ENCODE peak calls at places on chromosomes 7 and 10, in eight cellular contexts. J is glutamatergic neuron; S is adipocyte; Q is activated naive CD4-positive, alpha-beta T cell treated with anti-CD3 and anti-CD28 coated beads, Interleukin-2, amount 50 U/mL, for 72 hours; N is HS-5; R is GM12892; W is Caki2; E is AG20443. M is an unnamed sample.

GRCh38 chr7:41139789-41140188 is 563.1 kb downstream of the INHBA start:
- DNase-seq in Q (no peak), J (no peak), S (no peak), W (no peak), R (no peak), E (no peak), N (no peak), M (no peak)

GRCh38 chr10:101848408-101848807 is 4.8 kb upstream of the KCNIP2 start:
- DNase-seq in E (no peak), Q (no peak), R (no peak), J (no peak), N (no peak), S (peak; percentile 24), W (no peak), M (no peak)

GRCh38 chr7:100879685-100880261 is 4.9 kb downstream of the SRRT start:
- DNase-seq in E (no peak), S (no peak), R (no peak), J (no peak), Q (no peak), N (no peak), W (no peak), M (no peak)

GRCh38 chr7:130421685-130422084 is 19.1 kb downstream of the CEP41 start:
- DNase-seq in N (no peak), S (peak; percentile 55), Q (no peak), J (no peak), E (peak; percentile 27), R (no peak), W (no peak), M (peak; percentile 79)

GRCh38 chr7:18320971-18321567 is 174.5 kb upstream of the HDAC9 start:
- DNase-seq in J (no peak), R (no peak), W (peak; percentile 46), Q (no peak), S (peak; percentile 74), N (peak; percentile 29), E (peak; percentile 31), M (peak; percentile 52)

GRCh38 chr7:91720255-91720937 is 160.1 kb downstream of the MTERF1 start:
- DNase-seq in S (peak; percentile 15), N (peak; percentile 52), E (no peak), Q (no peak), J (no peak), R (no peak), W (no peak), M (no peak)

GRCh38 chr10:110758898-110759297 is 112.8 kb upstream of the PDCD4 start:
- DNase-seq in R (no peak), E (peak; percentile 54), Q (no peak), N (peak; percentile 44), J (no peak), W (no peak), S (peak; percentile 15), M (peak; percentile 36)

GRCh38 chr7:832292-832967 is at the start of gene SUN1:
- DNase-seq in E (peak; percentile 60), W (peak; percentile 89), R (peak; percentile 41), N (peak; percentile 67), S (peak; percentile 62), J (no peak), Q (no peak), M (peak; percentile 69)

GRCh38 chr10:19929466-19930140 is 113.4 kb downstream of the PLXDC2 start:
- DNase-seq in S (no peak), Q (no peak), E (peak; percentile 36), J (no peak), W (peak; percentile 29), N (peak; percentile 5), R (no peak), M (peak; percentile 40)

GRCh38 chr10:85741626-85742300 is 624.8 kb downstream of the GRID1 start:
- DNase-seq in S (no peak), N (no peak), J (no peak), R (peak; percentile 4), W (no peak), Q (no peak), E (no peak), M (no peak)

GRCh38 chr7:46747222-46747621 is 826.1 kb upstream of the IGFBP3 start:
- DNase-seq in E (no peak), W (peak; percentile 92), Q (no peak), N (no peak), S (no peak), R (no peak), J (no peak), M (peak; percentile 67)

GRCh38 chr7:138074540-138074939 is 1.7 kb upstream of the AKR1D1 start:
- DNase-seq in N (no peak), R (no peak), J (no peak), W (no peak), S (no peak), E (no peak), Q (no peak), M (no peak)

GRCh38 chr10:35218339-35218955 is 91.8 kb downstream of the CREM start:
- DNase-seq in N (no peak), E (peak; percentile 78), S (peak; percentile 96), J (peak; percentile 82), Q (peak; percentile 78), R (peak; percentile 20), W (peak; percentile 64), M (peak; percentile 92)

GRCh38 chr7:97004931-97005763 is at the start of gene DLX6:
- DNase-seq in N (peak; percentile 42), W (peak; percentile 79), Q (no peak), E (peak; percentile 48), S (peak; percentile 94), J (peak; percentile 79), R (no peak), M (peak; percentile 22)

GRCh38 chr10:22701132-22701851 is 13.1 kb downstream of the PIP4K2A start:
- DNase-seq in J (no peak), N (no peak), E (no peak), W (no peak), S (no peak), R (no peak), Q (no peak), M (no peak)

GRCh38 chr7:70649323-70649722 is 482.6 kb upstream of the GALNT17 start:
- DNase-seq in J (no peak), N (no peak), S (no peak), W (no peak), E (no peak), Q (no peak), R (no peak), M (no peak)

GRCh38 chr7:92520024-92520423 is 8.3 kb downstream of the PEX1 start:
- DNase-seq in W (no peak), Q (no peak), E (no peak), N (no peak), R (no peak), S (no peak), J (no peak), M (no peak)

GRCh38 chr7:139526578-139527544 is 3.4 kb downstream of the CLEC2L start:
- DNase-seq in E (peak; percentile 77), Q (no peak), N (peak; percentile 26), J (no peak), R (no peak), S (peak; percentile 61), W (no peak), M (peak; percentile 85)

GRCh38 chr7:17564678-17565209 is 266.3 kb downstream of the AHR start:
- DNase-seq in R (no peak), Q (no peak), S (peak; percentile 24), N (no peak), J (no peak), E (no peak), W (peak; percentile 12), M (peak; percentile 96)

GRCh38 chr7:136874393-136875032 is 6.1 kb downstream of the CHRM2 start:
- DNase-seq in R (no peak), N (no peak), S (peak; percentile 68), J (no peak), Q (no peak), W (peak; percentile 7), E (peak; percentile 21), M (no peak)

GRCh38 chr10:34664706-34665105 is 150.4 kb downstream of the PARD3 start:
- DNase-seq in R (no peak), E (no peak), W (no peak), S (no peak), J (no peak), N (no peak), Q (no peak), M (no peak)

GRCh38 chr7:100602889-100603696 is 930 bp downstream of the PCOLCE start:
- DNase-seq in R (no peak), Q (no peak), S (peak; percentile 93), E (peak; percentile 91), N (no peak), W (no peak), J (no peak), M (peak; percentile 89)

GRCh38 chr10:63919576-63920279 is 398.5 kb downstream of the REEP3 start:
- DNase-seq in J (no peak), Q (no peak), E (no peak), R (no peak), S (no peak), W (no peak), N (no peak), M (no peak)

GRCh38 chr10:17235136-17235535 is 7.1 kb downstream of the VIM start:
- DNase-seq in W (peak; percentile 35), E (no peak), R (no peak), S (peak; percentile 28), J (no peak), Q (no peak), N (no peak), M (no peak)

GRCh38 chr7:43648725-43649406 is 66.0 kb downstream of the STK17A start:
- DNase-seq in R (peak; percentile 46), S (peak; percentile 70), Q (no peak), E (peak; percentile 45), J (no peak), N (no peak), W (peak; percentile 70), M (peak; percentile 72)

GRCh38 chr7:73973091-73973490 is 54.9 kb upstream of the ELN start:
- DNase-seq in Q (peak; percentile 38), S (no peak), R (no peak), N (no peak), W (no peak), E (no peak), J (no peak), M (no peak)

GRCh38 chr10:99993994-99994689 is 15.6 kb downstream of the DNMBP start:
- DNase-seq in E (peak; percentile 76), R (peak; percentile 45), Q (no peak), J (no peak), S (peak; percentile 86), N (no peak), W (no peak), M (peak; percentile 99)

GRCh38 chr7:124085168-124085567 is 52.3 kb upstream of the TMEM229A start:
- DNase-seq in E (no peak), W (peak; percentile 84), S (no peak), J (no peak), N (no peak), R (no peak), Q (no peak), M (no peak)

GRCh38 chr7:101330011-101330484 is 8.4 kb upstream of the IFT22 start:
- DNase-seq in E (no peak), R (no peak), W (no peak), S (no peak), J (no peak), Q (no peak), N (no peak), M (no peak)

GRCh38 chr7:80703272-80703671 is 64.8 kb downstream of the CD36 start:
- DNase-seq in Q (no peak), E (no peak), J (no peak), N (no peak), R (no peak), W (no peak), S (peak; percentile 7), M (no peak)

GRCh38 chr10:93198401-93199175 is 124.9 kb downstream of the CYP26A1 start:
- DNase-seq in W (no peak), S (peak; percentile 55), R (no peak), Q (no peak), N (no peak), E (peak; percentile 74), J (no peak), M (peak; percentile 59)

GRCh38 chr7:25056368-25056767 is 68.7 kb downstream of the CYCS start:
- DNase-seq in R (no peak), Q (no peak), W (no peak), S (no peak), E (no peak), N (no peak), J (no peak), M (no peak)

GRCh38 chr7:98276241-98276761 is 5.2 kb upstream of the BRI3 start:
- DNase-seq in R (no peak), N (no peak), E (peak; percentile 63), J (no peak), W (no peak), S (peak; percentile 83), Q (no peak), M (peak; percentile 96)

GRCh38 chr10:11548065-11548762 is 63.2 kb downstream of the USP6NL start:
- DNase-seq in W (no peak), N (no peak), R (no peak), S (no peak), J (no peak), E (no peak), Q (no peak), M (no peak)